ENCODE peak calls at places on chromosome 1, in four cellular contexts. V is mesendoderm, E is IMR-90, G is mesenchymal stem cell. J is an unnamed sample.

GRCh38 chr1:247287460-247287859 is 31.6 kb downstream of the VN1R5 start:
- DNase-seq in G (no peak), E (no peak), V (no peak), J (no peak)

GRCh38 chr1:226548281-226549093 is at the start of gene STUM:
- DNase-seq in G (peak), E (peak), V (peak), J (peak)

GRCh38 chr1:3330771-3331245 is 123.7 kb upstream of the ARHGEF16 start:
- DNase-seq in V (peak), E (no peak), G (no peak), J (no peak)

GRCh38 chr1:162080472-162081015 is 11.1 kb downstream of the NOS1AP start:
- DNase-seq in E (no peak), V (no peak), G (no peak), J (no peak)

GRCh38 chr1:76868916-76869315 is 1.6 kb downstream of the ST6GALNAC5 start:
- DNase-seq in E (no peak), G (no peak), V (peak), J (no peak)

GRCh38 chr1:22756053-22756730 is 45.6 kb downstream of the EPHB2 start:
- DNase-seq in E (no peak), V (no peak), G (no peak), J (no peak)

GRCh38 chr1:157112186-157112867 is 12.7 kb upstream of the ETV3L start:
- DNase-seq in G (no peak), E (no peak), V (peak), J (no peak)

GRCh38 chr1:21669033-21669286 is 197 bp downstream of the RAP1GAP start:
- DNase-seq in G (no peak), E (no peak), V (no peak), J (no peak)

GRCh38 chr1:186681806-186682205 is 1.6 kb upstream of the PTGS2 start:
- DNase-seq in G (peak), E (peak), V (no peak), J (no peak)

GRCh38 chr1:232695626-232696025 is 65.7 kb upstream of the SIPA1L2 start:
- DNase-seq in V (no peak), E (no peak), G (no peak), J (no peak)

GRCh38 chr1:31753623-31754349 is 10.4 kb downstream of the ADGRB2 start:
- DNase-seq in E (peak), V (no peak), G (no peak), J (no peak)

GRCh38 chr1:28684937-28685336 is 16.4 kb downstream of the GMEB1 start:
- DNase-seq in E (no peak), G (no peak), V (peak), J (no peak)

GRCh38 chr1:37677808-37678207 is 14.5 kb upstream of the CDCA8 start:
- DNase-seq in E (no peak), G (no peak), V (no peak), J (no peak)

GRCh38 chr1:243447342-243447741 is 191.5 kb downstream of the SDCCAG8 start:
- DNase-seq in E (peak), G (peak), V (no peak), J (peak)

GRCh38 chr1:36924282-36924791 is 110.0 kb downstream of the GRIK3 start:
- DNase-seq in E (peak), V (peak), G (no peak), J (peak)

GRCh38 chr1:87399264-87399663 is 70.6 kb downstream of the LMO4 start:
- DNase-seq in V (no peak), E (no peak), G (no peak), J (peak)

GRCh38 chr1:40423951-40424618 is 26.2 kb upstream of the ZFP69B start:
- DNase-seq in V (no peak), E (no peak), G (no peak), J (no peak)

GRCh38 chr1:245835386-245835785 is 671.7 kb downstream of the SMYD3 start:
- DNase-seq in E (no peak), V (no peak), G (no peak), J (no peak)

GRCh38 chr1:228833911-228834631 is 98.8 kb downstream of the RHOU start:
- DNase-seq in E (no peak), G (no peak), V (no peak), J (no peak)

GRCh38 chr1:234610061-234610581 is at the start of gene IRF2BP2:
- DNase-seq in V (peak), E (peak), G (peak), J (peak)

GRCh38 chr1:233518344-233518743 is 95.6 kb upstream of the KCNK1 start:
- DNase-seq in G (peak), E (no peak), V (peak), J (peak)

GRCh38 chr1:170461762-170462384 is 70.1 kb upstream of the GORAB start:
- DNase-seq in V (no peak), G (peak), E (peak), J (peak)

GRCh38 chr1:44237721-44238457 is 24.6 kb downstream of the DMAP1 start:
- DNase-seq in V (peak), G (peak), E (peak), J (no peak)

GRCh38 chr1:156246762-156247459 is 945 bp downstream of the PAQR6 start:
- DNase-seq in E (no peak), G (no peak), V (no peak), J (peak)

GRCh38 chr1:44590475-44590874 is 83.8 kb downstream of the TMEM53 start:
- DNase-seq in V (no peak), G (no peak), E (no peak), J (no peak)

GRCh38 chr1:2875677-2876531 is 74.4 kb upstream of the TTC34 start:
- DNase-seq in G (no peak), V (no peak), E (no peak), J (no peak)

GRCh38 chr1:23903754-23904153 is 9.4 kb downstream of the CNR2 start:
- DNase-seq in V (no peak), G (no peak), E (no peak), J (no peak)

GRCh38 chr1:198380275-198380674 is 160.2 kb downstream of the ATP6V1G3 start:
- DNase-seq in E (no peak), V (no peak), G (no peak), J (no peak)

GRCh38 chr1:99749948-99750347 is 16.5 kb downstream of the FRRS1 start:
- DNase-seq in E (no peak), G (no peak), V (no peak), J (no peak)

GRCh38 chr1:45930258-45931150 is 127.1 kb downstream of the MAST2 start:
- DNase-seq in V (no peak), E (no peak), G (no peak), J (no peak)

GRCh38 chr1:26109229-26110164 is 2.1 kb upstream of the PDIK1L start:
- DNase-seq in G (no peak), E (no peak), V (no peak), J (peak)

GRCh38 chr1:23864801-23865542 is 3.1 kb downstream of the FUCA1 start:
- DNase-seq in V (no peak), G (no peak), E (no peak), J (no peak)

GRCh38 chr1:200072636-200073285 is 45.3 kb downstream of the NR5A2 start:
- DNase-seq in G (peak), E (no peak), V (no peak), J (no peak)

GRCh38 chr1:227429447-227430359 is 111.4 kb upstream of the CDC42BPA start:
- DNase-seq in G (peak), V (no peak), E (peak), J (peak)

GRCh38 chr1:31583995-31584868 is 7.9 kb downstream of the TINAGL1 start:
- DNase-seq in V (no peak), E (peak), G (peak), J (no peak)

GRCh38 chr1:154772056-154772455 is 98.0 kb downstream of the KCNN3 start:
- DNase-seq in V (no peak), E (no peak), G (no peak), J (no peak)

GRCh38 chr1:47637111-47637685 is 199.4 kb downstream of the FOXD2 start:
- DNase-seq in G (no peak), V (no peak), E (no peak), J (no peak)

GRCh38 chr1:1206376-1207253 is at the start of gene TNFRSF18:
- DNase-seq in G (no peak), V (peak), E (no peak), J (peak)
- H3K23ac ChIP-seq in G (no peak), V (no peak), E (no peak), J (no peak)

GRCh38 chr1:184542291-184542690 is 155.5 kb downstream of the C1orf21 start:
- DNase-seq in V (no peak), G (no peak), E (no peak), J (no peak)

GRCh38 chr1:184536246-184536985 is 149.6 kb downstream of the C1orf21 start:
- DNase-seq in E (no peak), V (no peak), G (no peak), J (no peak)

GRCh38 chr1:184545601-184546000 is 158.8 kb downstream of the C1orf21 start:
- DNase-seq in E (peak), G (peak), V (no peak), J (peak)

GRCh38 chr1:184539580-184539979 is 152.8 kb downstream of the C1orf21 start:
- DNase-seq in V (no peak), G (no peak), E (no peak), J (no peak)

DNA sequence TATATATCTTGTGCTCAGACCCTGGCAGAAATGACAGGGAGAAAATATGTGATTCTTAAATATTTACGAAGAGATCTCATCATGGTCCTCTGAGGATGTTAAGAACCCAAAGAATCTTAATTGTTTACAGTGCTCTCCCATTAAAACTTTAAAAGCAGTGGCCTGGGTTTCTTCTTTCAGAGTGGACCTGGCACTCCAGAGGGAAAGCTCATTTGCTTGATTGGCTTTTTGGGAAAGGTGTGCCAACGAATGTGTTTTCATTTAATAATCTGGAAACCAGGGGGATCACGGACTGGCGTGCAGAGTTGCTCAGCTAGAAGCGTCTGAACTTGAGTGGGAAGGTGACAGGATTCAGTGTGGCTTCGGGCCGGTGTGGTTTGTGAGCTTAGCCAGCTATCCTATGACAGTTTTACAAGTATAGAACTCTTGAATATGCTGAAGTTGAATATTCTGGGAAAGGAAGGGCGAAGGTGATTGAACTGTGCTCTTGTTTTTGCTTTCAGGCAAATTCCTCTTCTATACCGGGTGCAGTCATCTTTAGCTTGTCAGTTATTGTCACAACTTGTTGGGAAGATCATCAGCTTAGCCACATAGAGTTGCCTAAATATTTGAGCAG is 154.8 kb downstream of the C1orf21 start:
- DNase-seq in G (peak), E (no peak), V (no peak), J (no peak)
- H4K8ac ChIP-seq in G (peak), E (no peak), V (no peak), J (no peak)

DNA sequence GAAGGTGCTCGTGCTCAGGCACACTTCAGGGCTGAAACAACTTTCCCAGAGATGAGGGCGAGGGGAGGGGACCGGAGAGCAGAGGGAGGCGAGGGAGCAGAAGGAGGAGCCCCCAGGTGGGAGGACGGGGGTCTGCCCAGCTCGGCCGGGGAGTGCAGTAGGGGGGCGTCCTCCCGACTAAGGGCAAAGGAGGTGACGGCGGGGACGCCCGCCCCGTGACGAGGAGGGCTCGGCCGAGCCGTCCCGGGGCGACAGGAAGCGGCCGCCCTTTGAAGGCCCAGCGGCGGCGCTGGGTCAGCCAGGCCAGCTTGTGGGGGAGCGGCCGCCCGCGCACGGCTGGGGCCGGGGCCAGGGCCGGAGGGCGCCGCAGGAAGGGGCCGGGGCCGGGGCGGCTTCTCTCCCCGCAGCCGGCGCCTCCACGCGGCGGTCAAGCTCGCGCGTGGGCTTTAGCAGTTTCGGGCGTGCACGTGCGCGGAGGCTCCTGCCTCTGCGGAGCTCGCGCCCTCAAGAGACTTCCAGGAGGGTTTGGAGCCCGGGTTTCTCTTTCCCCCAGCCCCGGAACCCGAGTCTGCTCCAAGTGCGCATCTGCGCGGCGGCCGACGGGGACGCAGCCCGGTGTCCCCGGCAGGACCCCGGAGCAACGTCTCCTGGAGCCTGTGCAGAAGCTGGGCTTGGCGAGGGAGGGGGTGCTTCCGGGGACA is 100.8 kb upstream of the SLC45A1 start:
- DNase-seq in V (peak), G (peak), E (no peak), J (no peak)
- H3K18ac ChIP-seq in V (peak), G (peak), E (peak), J (peak)

DNA sequence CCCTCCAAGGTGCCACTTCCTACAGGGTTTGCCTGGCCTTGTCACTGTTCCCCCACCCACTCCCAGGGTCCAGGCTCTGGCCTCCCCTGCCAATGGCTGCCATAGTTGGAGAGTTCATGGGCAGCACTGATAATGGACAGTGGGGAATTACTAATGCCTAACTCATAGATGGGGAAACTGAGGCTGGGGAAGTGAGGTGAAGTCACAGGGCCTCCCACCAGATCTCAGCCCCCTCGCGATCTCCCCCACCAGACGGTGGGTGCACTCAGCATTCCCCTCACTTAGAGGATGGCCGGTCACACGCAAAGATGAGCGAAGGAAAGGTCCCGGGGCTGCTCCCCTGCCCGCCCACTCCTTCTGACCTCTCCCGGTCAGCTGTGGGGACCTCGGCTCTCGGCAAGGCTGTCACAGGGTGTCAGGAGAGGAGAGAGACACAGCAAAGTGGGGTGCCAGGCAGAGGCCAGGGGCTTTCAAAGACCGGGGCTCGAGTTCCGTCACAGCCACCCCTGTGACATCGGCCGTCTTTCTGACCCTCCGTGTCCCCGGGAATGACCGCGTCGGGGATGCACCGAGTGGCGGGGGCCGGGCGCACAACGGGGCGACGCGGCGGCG is 230.0 kb upstream of the TMEM51 start:
- DNase-seq in E (no peak), V (no peak), G (no peak), J (no peak)
- H3K23ac ChIP-seq in E (no peak), V (no peak), G (peak), J (no peak)